ENCODE peak calls at places on chromosomes 1 and 21, in four cellular contexts. U is uterus, S is A673, L is left lung. W is an unnamed sample.

GRCh38 chr1:46458190-46458589 is 31.4 kb upstream of the DMBX1 start:
- DNase-seq in U (no peak), S (no peak), L (no peak), W (no peak)

GRCh38 chr1:183374825-183375224 is 43.4 kb downstream of the NMNAT2 start:
- DNase-seq in U (no peak), S (no peak), L (no peak), W (no peak)

GRCh38 chr1:165257969-165258459 is 98.5 kb downstream of the LMX1A start:
- DNase-seq in U (peak; percentile 30), S (peak; percentile 86), L (no peak), W (no peak)

GRCh38 chr1:210394281-210394798 is 65.6 kb downstream of the HHAT start:
- DNase-seq in U (no peak), S (no peak), L (no peak), W (no peak)

GRCh38 chr1:178530037-178530402 is 17.1 kb downstream of the TEX35 start:
- DNase-seq in U (no peak), S (no peak), L (no peak), W (no peak)

GRCh38 chr1:181448461-181448860 is 34.9 kb upstream of the CACNA1E start:
- DNase-seq in U (no peak), S (no peak), L (no peak), W (no peak)

GRCh38 chr1:117365350-117366280 is 1.6 kb upstream of the MAN1A2 start:
- DNase-seq in U (no peak), S (no peak), L (no peak), W (peak; percentile 34)

GRCh38 chr1:45913183-45913924 is 109.9 kb downstream of the MAST2 start:
- DNase-seq in U (peak; percentile 77), S (peak; percentile 18), L (no peak), W (peak; percentile 75)

GRCh38 chr1:40692429-40692905 is 963 bp downstream of the NFYC start:
- DNase-seq in U (no peak), S (no peak), L (no peak), W (no peak)

GRCh38 chr1:227556288-227556687 is 7.1 kb upstream of the ZNF678 start:
- DNase-seq in U (no peak), S (no peak), L (no peak), W (no peak)

GRCh38 chr1:3869751-3870301 is 12.6 kb downstream of the DFFB start:
- DNase-seq in U (no peak), S (peak; percentile 73), L (peak; percentile 61), W (no peak)

GRCh38 chr1:200346744-200347143 is 63.1 kb downstream of the ZNF281 start:
- DNase-seq in U (no peak), S (no peak), L (no peak), W (no peak)

GRCh38 chr1:210754931-210755670 is 378.8 kb downstream of the KCNH1 start:
- DNase-seq in U (no peak), S (peak; percentile 31), L (no peak), W (no peak)

GRCh38 chr1:23657659-23658275 is 33.8 kb upstream of the RPL11 start:
- DNase-seq in U (peak; percentile 39), S (peak; percentile 64), L (no peak), W (peak; percentile 28)

GRCh38 chr1:84271452-84272273 is 29.8 kb upstream of the SAMD13 start:
- DNase-seq in U (no peak), S (no peak), L (no peak), W (no peak)

GRCh38 chr1:71804140-71804539 is 478.2 kb downstream of the NEGR1 start:
- DNase-seq in U (no peak), S (peak; percentile 8), L (no peak), W (no peak)

GRCh38 chr1:25392881-25393280 is 27.7 kb downstream of the RHCE start:
- DNase-seq in U (no peak), S (no peak), L (no peak), W (no peak)

GRCh38 chr1:222711319-222712252 is 705 bp downstream of the AIDA start:
- DNase-seq in U (peak; percentile 51), S (peak; percentile 83), L (peak; percentile 81), W (peak; percentile 57)

GRCh38 chr1:116168277-116169032 is 57.3 kb downstream of the MAB21L3 start:
- DNase-seq in U (peak; percentile 84), S (peak; percentile 77), L (peak; percentile 94), W (peak; percentile 78)

GRCh38 chr1:974293-974640 is 7.6 kb downstream of the PERM1 start:
- DNase-seq in U (no peak), S (no peak), L (no peak), W (no peak)

GRCh38 chr21:39385299-39386145 is 36.6 kb upstream of the HMGN1 start:
- DNase-seq in U (peak; percentile 79), S (peak; percentile 91), L (peak; percentile 92), W (peak; percentile 82)

GRCh38 chr1:31572323-31573104 is 3.8 kb upstream of the TINAGL1 start:
- DNase-seq in U (no peak), S (no peak), L (peak; percentile 45), W (no peak)

GRCh38 chr1:100009458-100009857 is 39.7 kb downstream of the SLC35A3 start:
- DNase-seq in U (no peak), S (no peak), L (no peak), W (no peak)

GRCh38 chr21:29832217-29832616 is 107.6 kb downstream of the GRIK1 start:
- DNase-seq in U (no peak), S (no peak), L (no peak), W (no peak)

DNA sequence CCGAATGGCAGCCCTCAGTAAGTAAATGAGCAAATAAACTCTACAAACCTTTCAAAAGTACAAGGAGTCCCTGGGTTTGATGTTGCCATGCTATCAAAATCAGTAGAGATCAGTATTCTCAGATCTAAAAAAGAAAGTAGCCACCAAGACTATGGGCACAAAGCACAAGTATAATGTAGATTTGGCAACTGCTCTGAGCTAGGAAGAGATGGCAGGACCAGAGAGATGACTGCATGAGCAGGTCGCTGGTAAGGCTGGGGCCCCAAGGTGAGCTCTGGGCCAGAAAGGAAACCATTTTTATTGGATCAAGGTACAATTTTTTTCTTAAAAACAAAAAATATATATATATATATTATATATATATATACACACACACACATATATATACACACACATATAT is 3.1 kb upstream of the ADORA3 start:
- DNase-seq in U (no peak), S (no peak), L (no peak), W (no peak)
- H3K4me3 ChIP-seq in U (no peak overlapping the region), S (no peak overlapping the region), L (no peak overlapping the region), W (no peak overlapping the region)

GRCh38 chr1:224106568-224107281 is 7.2 kb upstream of the FBXO28 start:
- DNase-seq in U (no peak), S (peak; percentile 75), L (no peak), W (no peak)
- H3K4me3 ChIP-seq in U (no peak overlapping the region), S (no peak overlapping the region), L (no peak overlapping the region), W (no peak overlapping the region)

DNA sequence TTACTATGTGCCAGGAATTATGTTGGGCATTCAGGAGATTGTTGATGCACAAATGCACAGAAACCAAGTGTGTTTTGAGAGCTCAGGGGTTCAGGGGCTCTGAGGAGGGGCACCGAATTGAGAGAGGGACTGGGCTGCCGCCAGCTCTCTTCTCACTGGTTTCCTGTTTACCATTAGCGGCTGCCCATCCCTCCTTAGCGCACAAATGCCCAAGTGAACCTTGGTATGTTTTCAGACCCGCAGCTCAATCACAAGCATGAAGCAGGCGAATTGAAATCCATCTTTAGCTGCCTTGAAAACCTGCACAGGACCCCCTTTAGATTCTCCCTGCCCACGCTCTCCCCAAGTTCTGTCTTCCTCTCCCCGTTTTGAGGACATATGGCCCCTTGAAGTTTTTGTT is 61.2 kb upstream of the ACOT11 start:
- DNase-seq in U (no peak), S (no peak), L (no peak), W (peak; percentile 35)
- H3K4me3 ChIP-seq in U (no peak overlapping the region), S (no peak overlapping the region), L (no peak overlapping the region), W (no peak overlapping the region)

GRCh38 chr1:27007909-27008582 is 4.6 kb downstream of the TENT5B start:
- DNase-seq in U (no peak), S (no peak), L (peak; percentile 89), W (no peak)
- H3K4me3 ChIP-seq in U (no peak overlapping the region), S (no peak overlapping the region), L (no peak overlapping the region), W (no peak overlapping the region)

DNA sequence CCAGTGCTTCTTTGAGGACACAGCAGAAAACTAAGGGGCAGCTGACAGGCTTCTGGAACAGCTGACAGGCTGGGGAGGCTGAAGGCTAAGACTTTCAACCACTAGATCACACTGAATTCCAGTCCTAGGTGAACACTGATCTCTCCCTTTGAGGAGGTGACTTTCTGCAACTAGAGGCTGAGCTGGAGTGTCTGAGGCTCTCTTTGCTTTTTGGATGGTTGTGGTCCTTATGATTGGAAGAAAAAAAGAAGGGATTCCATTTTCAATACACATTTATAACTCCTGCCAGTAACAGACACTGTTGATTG is 1.4 kb downstream of the IL6R start:
- DNase-seq in U (no peak), S (no peak), L (no peak), W (no peak)
- H3K4me3 ChIP-seq in U (peak overlapping the region; percentile 90), S (peak overlapping the region; percentile 50), L (peak overlapping the region; percentile 71), W (peak overlapping the region; percentile 69)

W was measured in ovary.